ENCODE peak calls at places on chromosomes 11 and 22, in nine cellular contexts. I, U, O, F, D, K, Z, L and C are unnamed samples.
A peak's percentile ranks its signal among the peaks of the same experiment; 100 is the strongest.

GRCh38 chr22:27310966-27311665 is 490.4 kb downstream of the MN1 start:
- DNase-seq in D (no peak), F (no peak), I (peak; percentile 41), L (peak; percentile 49), K (no peak), Z (no peak), O (no peak), U (no peak), C (no peak)

GRCh38 chr11:114109206-114110090 is 49.9 kb downstream of the ZBTB16 start:
- DNase-seq in U (peak; percentile 4), F (no peak), O (no peak), L (no peak), Z (no peak), K (no peak), D (no peak), I (no peak), C (no peak)

GRCh38 chr22:31980628-31981027 is 36.3 kb downstream of the YWHAH start:
- DNase-seq in U (no peak), K (no peak), I (no peak), Z (no peak), F (no peak), O (no peak), L (no peak), D (no peak), C (no peak)

GRCh38 chr11:86672007-86672621 is at the start of gene ME3:
- DNase-seq in F (peak; percentile 12), O (peak; percentile 15), Z (no peak), I (peak; percentile 53), L (peak; percentile 60), U (peak; percentile 84), D (peak; percentile 41), K (no peak), C (peak; percentile 94)

GRCh38 chr11:16372355-16372754 is 16.0 kb upstream of the SOX6 start:
- DNase-seq in Z (no peak), D (no peak), F (no peak), O (no peak), L (no peak), U (no peak), K (no peak), I (no peak), C (no peak)

GRCh38 chr11:46710821-46711269 is 8.2 kb upstream of the F2 start:
- DNase-seq in D (peak; percentile 96), K (peak; percentile 31), I (no peak), U (no peak), L (no peak), Z (peak; percentile 47), F (no peak), O (no peak), C (no peak)

GRCh38 chr11:34960277-34960676 is 43.9 kb downstream of the PDHX start:
- DNase-seq in L (no peak), Z (no peak), U (peak; percentile 26), D (no peak), O (no peak), F (no peak), I (no peak), K (peak; percentile 7), C (no peak)

GRCh38 chr11:57458410-57459111 is 1.8 kb upstream of the RTN4RL2 start:
- DNase-seq in K (peak; percentile 38), I (peak; percentile 74), F (peak; percentile 33), O (peak; percentile 69), D (no peak), L (peak; percentile 80), Z (no peak), U (peak; percentile 64), C (no peak)

GRCh38 chr11:117187428-117187798 is 8.9 kb downstream of the SIDT2 start:
- DNase-seq in D (no peak), F (no peak), O (no peak), Z (no peak), I (no peak), K (no peak), U (no peak), L (no peak), C (peak; percentile 83)

GRCh38 chr11:14852571-14853177 is 39.4 kb downstream of the CYP2R1 start:
- DNase-seq in U (no peak), O (no peak), Z (peak; percentile 12), D (no peak), K (no peak), L (no peak), F (no peak), I (no peak), C (no peak)

GRCh38 chr11:43694477-43694876 is 13.9 kb downstream of the HSD17B12 start:
- DNase-seq in Z (peak; percentile 23), U (no peak), D (no peak), K (no peak), O (no peak), F (no peak), I (no peak), L (no peak), C (no peak)

GRCh38 chr11:35009191-35009940 is 92.9 kb downstream of the PDHX start:
- DNase-seq in I (no peak), Z (peak; percentile 95), L (no peak), F (no peak), K (peak; percentile 94), U (peak; percentile 64), D (peak; percentile 77), O (no peak), C (no peak)

GRCh38 chr22:27573280-27573711 is 228.3 kb downstream of the MN1 start:
- DNase-seq in I (no peak), D (no peak), K (no peak), L (no peak), F (no peak), U (no peak), Z (no peak), O (no peak), C (no peak)

GRCh38 chr22:50683994-50684371 is 11.4 kb downstream of the SHANK3 start:
- DNase-seq in L (no peak), Z (peak; percentile 73), K (no peak), O (no peak), I (no peak), F (no peak), D (no peak), U (no peak), C (peak; percentile 36)

DNA sequence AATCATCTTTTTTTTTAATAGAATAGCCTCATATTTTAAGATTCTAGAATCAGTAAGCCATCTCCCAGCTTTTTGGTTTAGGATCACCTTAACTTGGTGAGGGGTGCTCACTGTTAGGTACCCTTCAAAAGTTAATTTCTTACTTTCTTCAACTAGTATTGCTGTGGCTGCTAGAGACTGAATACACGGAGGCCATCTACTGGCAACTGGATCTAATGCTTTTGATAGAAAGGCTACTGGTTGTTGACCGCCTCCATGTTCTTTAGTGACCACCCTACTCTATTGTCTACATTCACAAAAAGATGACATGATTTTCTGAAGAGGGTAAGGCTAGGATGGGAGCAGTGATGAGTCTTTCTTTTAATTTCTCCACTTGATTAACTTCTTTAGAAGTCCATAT is 16.7 kb upstream of the ALDH3B2 start:
- DNase-seq in K (no peak), O (no peak), Z (peak; percentile 17), L (no peak), I (no peak), U (no peak), F (no peak), D (no peak), C (no peak)
- TF ChIP-seq CTCF in K (peak; percentile 11), O (peak; percentile 26), Z (peak; percentile 39), L (no peak), I (no peak), U (no peak), F (no peak), D (no peak), C (peak; percentile 47)

DNA sequence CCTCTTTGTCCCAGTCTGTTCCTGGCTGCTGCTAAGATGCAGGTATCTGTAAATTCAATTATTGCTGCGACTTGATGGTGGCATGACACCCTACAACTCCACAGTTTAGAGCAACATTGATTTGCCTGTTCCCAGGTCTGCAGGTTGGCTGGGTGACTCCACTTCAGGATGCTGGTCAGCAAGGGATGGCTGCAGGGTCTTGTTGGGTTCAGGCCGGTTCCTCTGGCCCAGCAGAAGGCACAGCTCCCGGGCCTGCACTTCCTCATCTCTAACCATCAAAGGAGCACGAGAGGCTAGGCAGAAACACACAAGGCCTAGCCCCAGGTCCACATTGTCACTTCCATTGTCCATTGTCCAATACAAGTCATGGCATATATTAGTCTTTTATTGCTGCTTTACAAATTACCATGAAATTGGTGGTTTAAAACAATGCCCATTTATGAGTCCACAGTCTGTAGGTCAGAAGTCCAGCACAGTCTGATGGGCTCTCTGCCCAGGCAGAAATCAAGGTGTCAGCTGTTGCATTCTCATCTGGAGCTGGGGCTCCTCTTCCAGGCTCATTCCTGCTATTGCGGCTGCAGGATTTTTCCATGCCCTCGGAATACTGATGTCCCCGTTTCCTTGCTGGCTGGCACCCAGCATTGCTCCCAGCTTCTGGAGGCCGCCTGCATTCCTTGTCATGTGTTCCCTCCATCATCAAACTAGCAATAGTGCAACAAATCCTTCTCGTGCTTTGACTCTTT is 96.6 kb upstream of the LMO1 start:
- DNase-seq in L (no peak), O (no peak), Z (no peak), F (no peak), K (no peak), U (peak; percentile 86), I (no peak), D (no peak), C (no peak)
- TF ChIP-seq CTCF in L (no peak), O (no peak), Z (no peak), F (no peak), K (no peak), U (peak; percentile 25), I (no peak), D (no peak), C (no peak)

DNA sequence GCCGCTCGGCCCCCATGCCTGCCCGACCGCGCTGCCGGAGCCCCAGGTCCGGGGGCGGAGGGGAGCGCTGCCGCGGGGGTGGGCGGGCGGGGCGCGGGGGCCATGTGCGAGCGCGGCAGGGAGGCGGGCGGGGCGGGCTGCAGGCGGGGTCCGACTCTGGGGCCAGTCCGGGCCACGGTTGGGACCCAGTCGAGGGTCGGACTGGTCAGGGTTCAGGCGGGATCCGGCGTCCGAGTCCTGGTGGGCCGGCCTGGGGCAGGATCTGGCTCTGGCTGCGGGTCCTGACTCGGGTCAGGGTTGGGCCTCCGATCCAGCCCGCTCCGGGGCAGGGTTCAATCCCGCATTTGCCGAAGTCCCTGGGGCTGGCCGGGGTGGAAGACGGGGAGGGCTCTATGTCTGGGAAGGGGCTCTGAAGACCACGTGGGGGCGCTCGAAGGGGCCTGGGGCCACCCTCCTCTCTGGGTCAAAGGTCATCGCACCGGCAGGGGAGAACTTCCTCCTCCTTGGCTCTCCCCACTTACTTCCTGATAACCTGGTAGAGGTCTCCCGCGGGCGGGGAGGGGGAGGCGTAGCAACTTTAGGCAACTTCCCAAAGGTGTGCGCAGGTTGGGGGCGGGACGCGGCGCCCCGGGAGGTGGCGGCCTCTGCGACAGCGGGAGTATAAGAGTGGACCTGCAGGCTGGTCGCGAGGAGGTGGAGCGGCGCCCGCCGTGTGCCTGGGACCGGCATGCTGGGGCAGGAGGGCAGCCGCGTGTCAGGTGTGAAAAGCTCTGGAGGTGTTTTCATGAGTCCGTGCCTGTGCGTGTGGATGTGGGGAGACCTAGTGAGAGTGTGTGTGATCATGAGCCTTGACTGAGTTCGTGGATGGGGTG is 603 bp downstream of the ESRRA start:
- DNase-seq in Z (peak; percentile 24), F (peak; percentile 78), U (peak; percentile 85), K (peak; percentile 63), O (peak; percentile 49), L (peak; percentile 75), D (peak; percentile 21), I (peak; percentile 77), C (peak; percentile 94)
- TF ChIP-seq CTCF in Z (peak; percentile 41), F (peak; percentile 47), U (no peak), K (peak; percentile 31), O (peak; percentile 41), L (peak; percentile 23), D (no peak), I (peak; percentile 29), C (peak; percentile 74)

DNA sequence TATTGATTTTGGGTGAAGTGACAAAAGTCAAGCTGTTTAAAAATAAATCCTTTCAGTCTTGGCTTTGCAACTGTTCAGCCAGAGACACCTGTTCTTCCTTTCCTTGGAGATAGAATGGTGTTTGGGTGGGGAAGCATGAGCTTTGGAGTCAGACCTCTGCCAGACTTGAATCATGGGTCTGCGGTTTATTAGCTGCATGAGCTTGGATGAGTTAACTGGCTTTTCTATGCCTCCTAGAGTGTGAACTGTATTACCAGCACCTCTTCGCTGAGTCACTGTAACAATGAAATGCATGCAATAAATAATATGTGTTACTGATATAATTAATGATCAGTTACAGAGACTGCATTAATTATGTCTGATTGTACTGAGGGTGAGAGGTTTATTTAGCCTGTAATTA is 13.5 kb upstream of the MYEOV start:
- DNase-seq in U (no peak), O (no peak), Z (peak; percentile 95), D (peak; percentile 79), F (no peak), L (no peak), K (peak; percentile 73), I (no peak), C (no peak)
- TF ChIP-seq CTCF in U (no peak), O (no peak), Z (no peak), D (no peak), F (no peak), L (no peak), K (no peak), I (no peak), C (no peak)